ENCODE peak calls at places on chromosomes 3 and 15, in six cellular contexts. One of them, this sample, is unnamed.
A peak's percentile ranks its signal among the peaks of the same experiment; 100 is the strongest.

GRCh38 chr3:1275495-1275894 is 182.7 kb downstream of the CNTN6 start:
- DNase-seq in testis: peak; percentile 54
- DNase-seq in neural progenitor cell: peak; percentile 56
- DNase-seq in endodermal cell: peak; percentile 69
- DNase-seq in naive thymus-derived CD4-positive, alpha-beta T cell: no peak
- DNase-seq in fibroblast of lung: no peak
- DNase-seq in this sample: no peak

GRCh38 chr3:76756578-76756977 is 283.3 kb upstream of the ROBO2 start:
- DNase-seq in testis: no peak
- DNase-seq in neural progenitor cell: no peak
- DNase-seq in endodermal cell: no peak
- DNase-seq in naive thymus-derived CD4-positive, alpha-beta T cell: no peak
- DNase-seq in fibroblast of lung: no peak
- DNase-seq in this sample: no peak

GRCh38 chr3:46977811-46978195 is 1.3 kb upstream of the CCDC12 start:
- DNase-seq in testis: no peak
- DNase-seq in neural progenitor cell: no peak
- DNase-seq in endodermal cell: no peak
- DNase-seq in naive thymus-derived CD4-positive, alpha-beta T cell: peak; percentile 7
- DNase-seq in fibroblast of lung: no peak
- DNase-seq in this sample: no peak

GRCh38 chr3:101362408-101362807 is 42.0 kb upstream of the IMPG2 start:
- DNase-seq in testis: no peak
- DNase-seq in neural progenitor cell: no peak
- DNase-seq in endodermal cell: no peak
- DNase-seq in naive thymus-derived CD4-positive, alpha-beta T cell: no peak
- DNase-seq in fibroblast of lung: no peak
- DNase-seq in this sample: no peak

GRCh38 chr15:68642491-68642845 is 63.7 kb downstream of the CORO2B start:
- DNase-seq in testis: no peak
- DNase-seq in neural progenitor cell: no peak
- DNase-seq in endodermal cell: peak; percentile 82
- DNase-seq in naive thymus-derived CD4-positive, alpha-beta T cell: no peak
- DNase-seq in fibroblast of lung: no peak
- DNase-seq in this sample: no peak

GRCh38 chr15:51870774-51871173 is 41.3 kb downstream of the TMOD3 start:
- DNase-seq in testis: no peak
- DNase-seq in neural progenitor cell: no peak
- DNase-seq in endodermal cell: no peak
- DNase-seq in naive thymus-derived CD4-positive, alpha-beta T cell: no peak
- DNase-seq in fibroblast of lung: no peak
- DNase-seq in this sample: no peak

GRCh38 chr3:31613131-31613626 is 80.5 kb downstream of the STT3B start:
- DNase-seq in testis: no peak
- DNase-seq in neural progenitor cell: no peak
- DNase-seq in endodermal cell: no peak
- DNase-seq in naive thymus-derived CD4-positive, alpha-beta T cell: no peak
- DNase-seq in fibroblast of lung: no peak
- DNase-seq in this sample: no peak

GRCh38 chr3:18837137-18837536 is 311.2 kb upstream of the KCNH8 start:
- DNase-seq in testis: no peak
- DNase-seq in neural progenitor cell: no peak
- DNase-seq in endodermal cell: peak; percentile 54
- DNase-seq in naive thymus-derived CD4-positive, alpha-beta T cell: no peak
- DNase-seq in fibroblast of lung: peak; percentile 1
- DNase-seq in this sample: no peak

GRCh38 chr3:51269466-51269865 is 115.6 kb upstream of the MANF start:
- DNase-seq in testis: no peak
- DNase-seq in neural progenitor cell: peak; percentile 11
- DNase-seq in endodermal cell: no peak
- DNase-seq in naive thymus-derived CD4-positive, alpha-beta T cell: no peak
- DNase-seq in fibroblast of lung: peak; percentile 8
- DNase-seq in this sample: no peak

GRCh38 chr15:71256934-71257333 is 141.7 kb downstream of the THSD4 start:
- DNase-seq in testis: no peak
- DNase-seq in neural progenitor cell: no peak
- DNase-seq in endodermal cell: no peak
- DNase-seq in naive thymus-derived CD4-positive, alpha-beta T cell: no peak
- DNase-seq in fibroblast of lung: no peak
- DNase-seq in this sample: no peak

GRCh38 chr15:58057559-58057958 is 8.0 kb downstream of the ALDH1A2 start:
- DNase-seq in testis: no peak
- DNase-seq in neural progenitor cell: no peak
- DNase-seq in endodermal cell: no peak
- DNase-seq in naive thymus-derived CD4-positive, alpha-beta T cell: no peak
- DNase-seq in fibroblast of lung: no peak
- DNase-seq in this sample: no peak

GRCh38 chr15:23038741-23039150 is 623 bp downstream of the TUBGCP5 start:
- DNase-seq in testis: no peak
- DNase-seq in neural progenitor cell: no peak
- DNase-seq in endodermal cell: peak; percentile 46
- DNase-seq in naive thymus-derived CD4-positive, alpha-beta T cell: no peak
- DNase-seq in fibroblast of lung: peak; percentile 54
- DNase-seq in this sample: no peak

GRCh38 chr3:57959407-57960173 is 48.6 kb upstream of the FLNB start:
- DNase-seq in testis: peak; percentile 72
- DNase-seq in neural progenitor cell: no peak
- DNase-seq in endodermal cell: no peak
- DNase-seq in naive thymus-derived CD4-positive, alpha-beta T cell: no peak
- DNase-seq in fibroblast of lung: peak; percentile 81
- DNase-seq in this sample: no peak

GRCh38 chr3:47347217-47347801 is 33.5 kb upstream of the PTPN23 start:
- DNase-seq in testis: no peak
- DNase-seq in neural progenitor cell: no peak
- DNase-seq in endodermal cell: no peak
- DNase-seq in naive thymus-derived CD4-positive, alpha-beta T cell: no peak
- DNase-seq in fibroblast of lung: peak; percentile 82
- DNase-seq in this sample: no peak

GRCh38 chr3:99659032-99659431 is 20.6 kb downstream of the COL8A1 start:
- DNase-seq in testis: no peak
- DNase-seq in neural progenitor cell: no peak
- DNase-seq in endodermal cell: no peak
- DNase-seq in naive thymus-derived CD4-positive, alpha-beta T cell: no peak
- DNase-seq in fibroblast of lung: peak; percentile 100
- DNase-seq in this sample: no peak

GRCh38 chr15:47383801-47384200 is 333.5 kb upstream of the SEMA6D start:
- DNase-seq in testis: no peak
- DNase-seq in neural progenitor cell: no peak
- DNase-seq in endodermal cell: no peak
- DNase-seq in naive thymus-derived CD4-positive, alpha-beta T cell: no peak
- DNase-seq in fibroblast of lung: no peak
- DNase-seq in this sample: no peak

GRCh38 chr3:119149484-119149883 is 3.5 kb downstream of the TEX55 start:
- DNase-seq in testis: no peak
- DNase-seq in neural progenitor cell: no peak
- DNase-seq in endodermal cell: no peak
- DNase-seq in naive thymus-derived CD4-positive, alpha-beta T cell: no peak
- DNase-seq in fibroblast of lung: peak; percentile 79
- DNase-seq in this sample: no peak

GRCh38 chr3:43178891-43179366 is 73.0 kb upstream of the POMGNT2 start:
- DNase-seq in testis: no peak
- DNase-seq in neural progenitor cell: no peak
- DNase-seq in endodermal cell: peak; percentile 20
- DNase-seq in naive thymus-derived CD4-positive, alpha-beta T cell: no peak
- DNase-seq in fibroblast of lung: peak; percentile 6
- DNase-seq in this sample: no peak

GRCh38 chr15:80777836-80778620 is 1.1 kb upstream of the CEMIP start:
- DNase-seq in testis: no peak
- DNase-seq in neural progenitor cell: no peak
- DNase-seq in endodermal cell: no peak
- DNase-seq in naive thymus-derived CD4-positive, alpha-beta T cell: no peak
- DNase-seq in fibroblast of lung: no peak
- DNase-seq in this sample: no peak
- H3K27me3 ChIP-seq in testis: no peaks in the 10 kb centered on the region
- H3K27me3 ChIP-seq in neural progenitor cell: peaks cover 65% of the 10 kb centered on the region
- H3K27me3 ChIP-seq in endodermal cell: peaks cover 63% of the 10 kb centered on the region
- H3K27me3 ChIP-seq in naive thymus-derived CD4-positive, alpha-beta T cell: peaks cover 4% of the 10 kb centered on the region
- H3K27me3 ChIP-seq in fibroblast of lung: no peaks in the 10 kb centered on the region
- H3K27me3 ChIP-seq in this sample: peaks cover 24% of the 10 kb centered on the region

DNA sequence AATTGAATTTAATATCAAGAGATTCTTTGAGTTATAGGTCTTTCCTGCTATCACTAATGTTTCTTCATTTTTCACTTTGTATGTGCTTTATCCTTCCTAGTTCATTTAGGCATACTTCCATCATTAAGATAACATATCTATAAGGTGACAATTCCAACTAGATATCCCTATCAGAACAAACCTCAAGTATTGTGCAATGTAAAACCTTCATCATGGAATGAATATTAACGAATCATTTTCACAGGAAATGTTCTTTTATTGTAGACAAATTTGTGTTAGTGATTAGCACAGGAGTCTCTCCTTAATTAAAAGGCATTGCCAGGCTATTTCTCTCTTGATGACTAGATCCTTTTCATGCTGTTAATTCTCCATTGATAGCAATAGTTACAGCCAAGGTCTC is 236.5 kb upstream of the MME start:
- DNase-seq in testis: no peak
- DNase-seq in neural progenitor cell: no peak
- DNase-seq in endodermal cell: no peak
- DNase-seq in naive thymus-derived CD4-positive, alpha-beta T cell: no peak
- DNase-seq in fibroblast of lung: no peak
- DNase-seq in this sample: no peak
- H3K4me1 ChIP-seq in testis: no peaks in the 10 kb centered on the region
- H3K4me1 ChIP-seq in neural progenitor cell: no peaks in the 10 kb centered on the region
- H3K4me1 ChIP-seq in endodermal cell: no peaks in the 10 kb centered on the region
- H3K4me1 ChIP-seq in naive thymus-derived CD4-positive, alpha-beta T cell: no peaks in the 10 kb centered on the region
- H3K4me1 ChIP-seq in fibroblast of lung: no peaks in the 10 kb centered on the region
- H3K4me1 ChIP-seq in this sample: no peaks in the 10 kb centered on the region

GRCh38 chr3:133998691-133999241 is 31.0 kb downstream of the SLCO2A1 start:
- DNase-seq in testis: no peak
- DNase-seq in neural progenitor cell: no peak
- DNase-seq in endodermal cell: peak; percentile 43
- DNase-seq in naive thymus-derived CD4-positive, alpha-beta T cell: no peak
- DNase-seq in fibroblast of lung: no peak
- DNase-seq in this sample: no peak
- H3K27me3 ChIP-seq in testis: no peaks in the 10 kb centered on the region
- H3K27me3 ChIP-seq in neural progenitor cell: peaks cover 24% of the 10 kb centered on the region
- H3K27me3 ChIP-seq in endodermal cell: no peaks in the 10 kb centered on the region
- H3K27me3 ChIP-seq in naive thymus-derived CD4-positive, alpha-beta T cell: no peaks in the 10 kb centered on the region
- H3K27me3 ChIP-seq in fibroblast of lung: peaks cover 8% of the 10 kb centered on the region
- H3K27me3 ChIP-seq in this sample: no peaks in the 10 kb centered on the region

DNA sequence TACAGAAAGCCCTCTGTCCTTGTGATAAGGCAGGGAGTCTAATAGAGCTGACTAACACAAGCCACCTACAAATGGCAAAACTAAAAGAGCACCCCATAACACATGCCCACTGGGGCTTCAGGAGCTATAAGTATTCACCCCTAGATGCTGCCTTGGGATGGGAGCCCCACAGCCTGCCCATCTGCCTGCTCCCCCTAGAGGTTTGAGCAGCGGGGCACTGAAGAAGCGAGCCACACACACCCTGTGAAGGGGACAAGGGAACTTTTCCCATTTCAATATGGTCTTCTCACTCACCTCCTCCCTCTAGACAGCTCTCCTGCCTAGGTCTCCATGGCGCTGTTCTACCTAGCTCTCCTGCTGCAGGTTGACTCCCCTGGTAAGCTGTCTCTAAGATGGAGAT is 261.0 kb downstream of the SHQ1 start:
- DNase-seq in testis: no peak
- DNase-seq in neural progenitor cell: no peak
- DNase-seq in endodermal cell: peak; percentile 67
- DNase-seq in naive thymus-derived CD4-positive, alpha-beta T cell: no peak
- DNase-seq in fibroblast of lung: no peak
- DNase-seq in this sample: no peak
- H3K4me1 ChIP-seq in testis: peaks cover 5% of the 10 kb centered on the region
- H3K4me1 ChIP-seq in neural progenitor cell: peaks cover 45% of the 10 kb centered on the region
- H3K4me1 ChIP-seq in endodermal cell: peaks cover 24% of the 10 kb centered on the region
- H3K4me1 ChIP-seq in naive thymus-derived CD4-positive, alpha-beta T cell: no peaks in the 10 kb centered on the region
- H3K4me1 ChIP-seq in fibroblast of lung: peaks cover 5% of the 10 kb centered on the region
- H3K4me1 ChIP-seq in this sample: no peaks in the 10 kb centered on the region

GRCh38 chr3:10760199-10760598 is 55.8 kb upstream of the SLC6A11 start:
- DNase-seq in testis: no peak
- DNase-seq in neural progenitor cell: no peak
- DNase-seq in endodermal cell: no peak
- DNase-seq in naive thymus-derived CD4-positive, alpha-beta T cell: no peak
- DNase-seq in fibroblast of lung: no peak
- DNase-seq in this sample: no peak
- H3K27me3 ChIP-seq in testis: no peaks in the 10 kb centered on the region
- H3K27me3 ChIP-seq in neural progenitor cell: peaks cover 21% of the 10 kb centered on the region
- H3K27me3 ChIP-seq in endodermal cell: peaks cover 13% of the 10 kb centered on the region
- H3K27me3 ChIP-seq in naive thymus-derived CD4-positive, alpha-beta T cell: no peaks in the 10 kb centered on the region
- H3K27me3 ChIP-seq in fibroblast of lung: no peaks in the 10 kb centered on the region
- H3K27me3 ChIP-seq in this sample: no peaks in the 10 kb centered on the region

DNA sequence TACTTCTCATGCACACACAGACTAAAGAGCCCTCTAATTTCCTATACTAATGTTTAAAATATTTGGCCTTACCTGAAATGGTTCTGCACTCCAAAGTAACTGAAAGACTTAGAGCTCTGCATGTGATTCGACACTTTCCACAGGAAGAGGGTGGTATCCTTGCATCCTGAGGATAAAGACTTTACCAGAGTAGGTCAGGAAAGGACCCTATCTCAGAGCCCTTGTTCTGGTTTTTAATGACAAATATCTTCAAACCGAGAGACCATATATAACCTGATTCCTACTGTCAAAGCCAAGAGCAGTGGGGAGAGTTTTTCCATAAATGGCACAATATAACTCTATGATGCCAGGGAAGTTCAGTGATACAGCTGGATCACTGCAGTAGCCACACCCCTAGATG is at the start of gene GP5:
- DNase-seq in testis: no peak
- DNase-seq in neural progenitor cell: no peak
- DNase-seq in endodermal cell: no peak
- DNase-seq in naive thymus-derived CD4-positive, alpha-beta T cell: no peak
- DNase-seq in fibroblast of lung: no peak
- DNase-seq in this sample: no peak
- H3K4me1 ChIP-seq in testis: peaks cover 5% of the 10 kb centered on the region
- H3K4me1 ChIP-seq in neural progenitor cell: peaks cover 8% of the 10 kb centered on the region
- H3K4me1 ChIP-seq in endodermal cell: peaks cover 10% of the 10 kb centered on the region
- H3K4me1 ChIP-seq in naive thymus-derived CD4-positive, alpha-beta T cell: peaks cover 26% of the 10 kb centered on the region
- H3K4me1 ChIP-seq in fibroblast of lung: peaks cover 4% of the 10 kb centered on the region
- H3K4me1 ChIP-seq in this sample: peaks cover 27% of the 10 kb centered on the region

GRCh38 chr3:5212625-5213573 is 25.4 kb downstream of the EDEM1 start:
- DNase-seq in testis: peak; percentile 73
- DNase-seq in neural progenitor cell: no peak
- DNase-seq in endodermal cell: peak; percentile 80
- DNase-seq in naive thymus-derived CD4-positive, alpha-beta T cell: no peak
- DNase-seq in fibroblast of lung: no peak
- DNase-seq in this sample: no peak
- H3K27me3 ChIP-seq in testis: no peaks in the 10 kb centered on the region
- H3K27me3 ChIP-seq in neural progenitor cell: no peaks in the 10 kb centered on the region
- H3K27me3 ChIP-seq in endodermal cell: no peaks in the 10 kb centered on the region
- H3K27me3 ChIP-seq in naive thymus-derived CD4-positive, alpha-beta T cell: no peaks in the 10 kb centered on the region
- H3K27me3 ChIP-seq in fibroblast of lung: no peaks in the 10 kb centered on the region
- H3K27me3 ChIP-seq in this sample: no peaks in the 10 kb centered on the region